ENCODE peak calls at places on chromosomes 2 and 18, in five cellular contexts. One of them, this sample, is unnamed.

GRCh38 chr2:234731236-234731635 is 220.6 kb upstream of the SH3BP4 start:
- DNase-seq in adipocyte: no peak
- DNase-seq in thoracic aorta: no peak
- DNase-seq in neuronal stem cell: no peak
- DNase-seq in tibial artery: no peak
- DNase-seq in this sample: no peak

GRCh38 chr2:150482667-150483260 is 4.7 kb downstream of the RND3 start:
- DNase-seq in neuronal stem cell: no peak
- DNase-seq in adipocyte: no peak
- DNase-seq in thoracic aorta: no peak
- DNase-seq in tibial artery: no peak
- DNase-seq in this sample: no peak

GRCh38 chr2:32485399-32485798 is 128.6 kb downstream of the BIRC6 start:
- DNase-seq in adipocyte: no peak
- DNase-seq in tibial artery: no peak
- DNase-seq in neuronal stem cell: no peak
- DNase-seq in thoracic aorta: no peak
- DNase-seq in this sample: no peak

GRCh38 chr2:237473474-237474453 is 13.3 kb upstream of the MLPH start:
- DNase-seq in thoracic aorta: no peak
- DNase-seq in neuronal stem cell: no peak
- DNase-seq in tibial artery: no peak
- DNase-seq in adipocyte: no peak
- DNase-seq in this sample: peak; percentile 89

GRCh38 chr2:120910069-120910468 is 174.4 kb downstream of the GLI2 start:
- DNase-seq in tibial artery: no peak
- DNase-seq in adipocyte: no peak
- DNase-seq in neuronal stem cell: no peak
- DNase-seq in thoracic aorta: no peak
- DNase-seq in this sample: no peak

GRCh38 chr2:200860092-200860795 is 4.2 kb downstream of the CLK1 start:
- DNase-seq in neuronal stem cell: no peak
- DNase-seq in adipocyte: peak; percentile 57
- DNase-seq in thoracic aorta: no peak
- DNase-seq in tibial artery: peak; percentile 52
- DNase-seq in this sample: peak; percentile 23

GRCh38 chr2:85537600-85538506 is 1.1 kb upstream of the MAT2A start:
- DNase-seq in adipocyte: peak; percentile 54
- DNase-seq in tibial artery: peak; percentile 74
- DNase-seq in thoracic aorta: no peak
- DNase-seq in neuronal stem cell: peak; percentile 51
- DNase-seq in this sample: no peak

GRCh38 chr2:47654790-47655562 is 128.0 kb upstream of the MSH6 start:
- DNase-seq in neuronal stem cell: no peak
- DNase-seq in thoracic aorta: no peak
- DNase-seq in tibial artery: no peak
- DNase-seq in adipocyte: no peak
- DNase-seq in this sample: no peak

GRCh38 chr2:236819275-236820002 is 249.8 kb downstream of the ACKR3 start:
- DNase-seq in neuronal stem cell: no peak
- DNase-seq in tibial artery: no peak
- DNase-seq in thoracic aorta: no peak
- DNase-seq in adipocyte: no peak
- DNase-seq in this sample: no peak

GRCh38 chr2:217903859-217904613 is 98.8 kb downstream of the TNS1 start:
- DNase-seq in neuronal stem cell: no peak
- DNase-seq in adipocyte: no peak
- DNase-seq in thoracic aorta: no peak
- DNase-seq in tibial artery: peak; percentile 89
- DNase-seq in this sample: peak; percentile 72

GRCh38 chr18:74064510-74064909 is 83.1 kb downstream of the FBXO15 start:
- DNase-seq in adipocyte: no peak
- DNase-seq in thoracic aorta: no peak
- DNase-seq in tibial artery: no peak
- DNase-seq in neuronal stem cell: no peak
- DNase-seq in this sample: no peak

GRCh38 chr2:178057179-178057578 is 15.4 kb downstream of the PDE11A start:
- DNase-seq in tibial artery: no peak
- DNase-seq in adipocyte: no peak
- DNase-seq in thoracic aorta: no peak
- DNase-seq in neuronal stem cell: no peak
- DNase-seq in this sample: no peak

GRCh38 chr2:70889716-70890037 is 46.0 kb upstream of the ATP6V1B1 start:
- DNase-seq in tibial artery: no peak
- DNase-seq in neuronal stem cell: no peak
- DNase-seq in adipocyte: no peak
- DNase-seq in thoracic aorta: no peak
- DNase-seq in this sample: no peak
- H3K27me3 ChIP-seq in tibial artery: peaks cover 12% of the 10 kb centered on the region
- H3K27me3 ChIP-seq in neuronal stem cell: peaks cover 93% of the 10 kb centered on the region
- H3K27me3 ChIP-seq in adipocyte: peaks cover 95% of the 10 kb centered on the region
- H3K27me3 ChIP-seq in thoracic aorta: peaks cover 24% of the 10 kb centered on the region
- H3K27me3 ChIP-seq in this sample: peaks cover 98% of the 10 kb centered on the region

GRCh38 chr2:241310917-241311566 is 4.4 kb downstream of the HDLBP start:
- DNase-seq in neuronal stem cell: no peak
- DNase-seq in adipocyte: no peak
- DNase-seq in tibial artery: no peak
- DNase-seq in thoracic aorta: no peak
- DNase-seq in this sample: no peak
- H3K4me1 ChIP-seq in neuronal stem cell: no peaks in the 10 kb centered on the region
- H3K4me1 ChIP-seq in adipocyte: peaks cover 44% of the 10 kb centered on the region
- H3K4me1 ChIP-seq in tibial artery: no peaks in the 10 kb centered on the region
- H3K4me1 ChIP-seq in thoracic aorta: peaks cover 36% of the 10 kb centered on the region
- H3K4me1 ChIP-seq in this sample: peaks cover 44% of the 10 kb centered on the region

DNA sequence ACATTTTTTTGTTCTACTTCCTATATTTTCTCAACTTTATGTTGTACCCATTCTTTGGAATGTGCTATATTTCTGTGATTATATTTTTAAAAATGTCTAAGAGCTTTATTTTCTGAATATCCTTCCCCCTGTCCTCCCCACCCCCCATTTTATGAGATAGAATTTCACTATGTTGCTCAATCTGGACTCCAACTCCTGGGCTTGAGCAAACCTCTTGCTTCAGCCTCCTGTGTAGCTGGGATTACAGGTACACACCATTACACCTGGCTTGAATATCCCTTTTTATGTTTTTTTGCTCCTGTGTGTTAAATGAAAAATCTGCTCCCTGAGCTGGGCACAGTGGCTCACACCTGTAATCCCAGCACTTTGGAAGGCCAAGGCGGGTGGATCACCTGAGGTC is 9.2 kb upstream of the ZFAND2B start:
- DNase-seq in tibial artery: no peak
- DNase-seq in neuronal stem cell: no peak
- DNase-seq in thoracic aorta: no peak
- DNase-seq in adipocyte: no peak
- DNase-seq in this sample: no peak
- H3K27me3 ChIP-seq in tibial artery: no peaks in the 10 kb centered on the region
- H3K27me3 ChIP-seq in neuronal stem cell: peaks cover 2% of the 10 kb centered on the region
- H3K27me3 ChIP-seq in thoracic aorta: no peaks in the 10 kb centered on the region
- H3K27me3 ChIP-seq in adipocyte: peaks cover 8% of the 10 kb centered on the region
- H3K27me3 ChIP-seq in this sample: peaks cover 6% of the 10 kb centered on the region

DNA sequence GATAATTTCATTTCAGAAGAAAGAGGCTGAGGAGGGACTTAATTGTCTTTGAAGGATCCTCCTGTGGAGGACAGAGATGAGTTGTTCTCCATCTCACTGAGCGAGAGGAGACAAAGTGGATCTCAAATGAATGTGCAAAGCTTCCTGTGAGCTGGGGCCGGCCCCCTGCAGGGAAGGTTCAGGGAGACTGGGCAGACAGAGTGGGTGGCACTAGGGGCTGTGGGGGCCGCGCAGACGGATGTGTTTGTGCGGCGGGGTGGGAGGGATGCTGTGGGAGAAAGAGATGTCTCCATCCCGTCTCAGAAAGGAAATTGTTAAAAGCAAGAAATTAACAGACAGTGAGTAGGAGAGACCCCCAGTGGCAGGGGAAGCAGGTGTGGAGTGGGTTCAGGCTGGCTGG is 29.1 kb downstream of the KLHL29 start:
- DNase-seq in tibial artery: no peak
- DNase-seq in thoracic aorta: no peak
- DNase-seq in neuronal stem cell: no peak
- DNase-seq in adipocyte: no peak
- DNase-seq in this sample: no peak
- H3K4me1 ChIP-seq in tibial artery: peaks cover 6% of the 10 kb centered on the region
- H3K4me1 ChIP-seq in thoracic aorta: peaks cover 31% of the 10 kb centered on the region
- H3K4me1 ChIP-seq in neuronal stem cell: peaks cover 3% of the 10 kb centered on the region
- H3K4me1 ChIP-seq in adipocyte: peaks cover 78% of the 10 kb centered on the region
- H3K4me1 ChIP-seq in this sample: peaks cover 32% of the 10 kb centered on the region

GRCh38 chr2:44952143-44952805 is 10.8 kb downstream of the SIX3 start:
- DNase-seq in thoracic aorta: no peak
- DNase-seq in tibial artery: no peak
- DNase-seq in neuronal stem cell: peak; percentile 89
- DNase-seq in adipocyte: peak; percentile 76
- DNase-seq in this sample: no peak
- H3K27me3 ChIP-seq in thoracic aorta: peaks cover 12% of the 10 kb centered on the region
- H3K27me3 ChIP-seq in tibial artery: peaks cover 4% of the 10 kb centered on the region
- H3K27me3 ChIP-seq in neuronal stem cell: peaks cover 23% of the 10 kb centered on the region
- H3K27me3 ChIP-seq in adipocyte: peaks cover 69% of the 10 kb centered on the region
- H3K27me3 ChIP-seq in this sample: peaks cover 85% of the 10 kb centered on the region